ENCODE peak calls at places on chromosomes 12 and 14, in four cellular contexts. R is HCT116, V is Panc1, W is K562. M is an unnamed sample.

GRCh38 chr14:77027538-77028383 is 747 bp downstream of the IRF2BPL start:
- DNase-seq in W (peak; percentile 75), R (no peak), V (no peak), M (no peak)

GRCh38 chr14:35368993-35369392 is 35.6 kb downstream of the NFKBIA start:
- DNase-seq in V (no peak), W (no peak), R (no peak), M (no peak)

GRCh38 chr12:106080111-106080732 is 58.5 kb downstream of the NUAK1 start:
- DNase-seq in V (no peak), W (no peak), R (no peak), M (no peak)

GRCh38 chr12:105076098-105076497 is 8.2 kb downstream of the ALDH1L2 start:
- DNase-seq in V (no peak), R (no peak), W (no peak), M (no peak)

GRCh38 chr12:54371328-54372112 is 7.2 kb upstream of the GPR84 start:
- DNase-seq in W (no peak), V (no peak), R (no peak), M (no peak)

GRCh38 chr12:122282066-122282465 is 15.8 kb upstream of the VPS33A start:
- DNase-seq in R (no peak), W (no peak), V (no peak), M (no peak)

GRCh38 chr12:132955094-132955932 is 793 bp downstream of the ZNF605 start:
- DNase-seq in R (no peak), V (peak; percentile 8), W (peak; percentile 12), M (peak; percentile 61)

GRCh38 chr12:12999276-12999958 is 648 bp downstream of the HEBP1 start:
- DNase-seq in V (no peak), W (no peak), R (no peak), M (peak; percentile 36)

GRCh38 chr12:4030938-4031702 is 157.9 kb upstream of the PARP11 start:
- DNase-seq in V (peak; percentile 35), R (peak; percentile 86), W (peak; percentile 52), M (peak; percentile 55)

GRCh38 chr12:89319111-89319510 is 33.2 kb downstream of the DUSP6 start:
- DNase-seq in R (no peak), W (no peak), V (no peak), M (no peak)

GRCh38 chr12:30885321-30885720 is 41.2 kb upstream of the TSPAN11 start:
- DNase-seq in R (no peak), V (no peak), W (no peak), M (no peak)

GRCh38 chr14:85634205-85634604 is 104.3 kb downstream of the FLRT2 start:
- DNase-seq in W (no peak), V (no peak), R (no peak), M (no peak)

GRCh38 chr12:68675098-68675842 is 11.5 kb upstream of the NUP107 start:
- DNase-seq in R (no peak), V (no peak), W (peak; percentile 17), M (no peak)

GRCh38 chr14:61196792-61197191 is 84.3 kb downstream of the TMEM30B start:
- DNase-seq in V (no peak), R (no peak), W (no peak), M (peak; percentile 31)

GRCh38 chr12:90246673-90247072 is 538.0 kb upstream of the ATP2B1 start:
- DNase-seq in W (no peak), R (no peak), V (no peak), M (no peak)

GRCh38 chr12:56017181-56017580 is 3.7 kb upstream of the IKZF4 start:
- DNase-seq in W (no peak), R (no peak), V (no peak), M (no peak)

GRCh38 chr12:132196038-132196872 is 52.0 kb downstream of the NOC4L start:
- DNase-seq in R (no peak), V (no peak), W (no peak), M (no peak)

GRCh38 chr14:71193663-71194062 is 286.4 kb downstream of the PCNX1 start:
- DNase-seq in V (no peak), W (no peak), R (no peak), M (no peak)

GRCh38 chr12:45216297-45216982 is 545 bp downstream of the ANO6 start:
- DNase-seq in W (peak; percentile 62), R (no peak), V (no peak), M (peak; percentile 30)

GRCh38 chr14:92760524-92760805 is 12.0 kb upstream of the LGMN start:
- DNase-seq in V (no peak), R (peak; percentile 36), W (no peak), M (no peak)

GRCh38 chr12:48446372-48446771 is 26.0 kb upstream of the ANP32D start:
- DNase-seq in V (no peak), R (no peak), W (no peak), M (no peak)

GRCh38 chr14:90412058-90412457 is 15.2 kb downstream of the CALM1 start:
- DNase-seq in V (no peak), R (no peak), W (no peak), M (no peak)

GRCh38 chr14:36515896-36516718 is 3.9 kb downstream of the NKX2-1 start:
- DNase-seq in V (no peak), W (no peak), R (no peak), M (no peak)

GRCh38 chr12:71460318-71460717 is 20.7 kb downstream of the LGR5 start:
- DNase-seq in W (no peak), V (no peak), R (no peak), M (no peak)

GRCh38 chr12:26937443-26937862 is 328 bp downstream of the INTS13 start:
- DNase-seq in R (no peak), V (no peak), W (no peak), M (no peak)

GRCh38 chr12:26938660-26939185 is 453 bp downstream of the FGFR1OP2 start:
- DNase-seq in R (peak; percentile 3), V (no peak), W (peak; percentile 27), M (peak; percentile 35)

GRCh38 chr12:26936559-26937442 is 980 bp downstream of the INTS13 start:
- DNase-seq in R (no peak), W (no peak), V (no peak), M (no peak)

GRCh38 chr12:26939192-26939832 is 1.0 kb downstream of the FGFR1OP2 start:
- DNase-seq in V (no peak), R (no peak), W (no peak), M (no peak)

GRCh38 chr12:26937863-26938659 is at the start of the genes FGFR1OP2 and INTS13:
- DNase-seq in V (peak; percentile 98), W (peak; percentile 94), R (peak; percentile 97), M (peak; percentile 98)
- TF ChIP-seq TCF7L2 in V (no peak), W (no peak), R (peak; percentile 6), M (no peak)

GRCh38 chr14:56514663-56515371 is 64.8 kb upstream of the TMEM260 start:
- DNase-seq in W (peak; percentile 6), R (no peak), V (no peak), M (no peak)
- TF ChIP-seq TCF7L2 in W (no peak), R (no peak), V (no peak), M (no peak)

GRCh38 chr14:68139466-68140110 is 320.0 kb downstream of the RAD51B start:
- DNase-seq in W (no peak), V (no peak), R (no peak), M (no peak)

GRCh38 chr14:68140111-68140741 is 320.6 kb downstream of the RAD51B start:
- DNase-seq in V (peak; percentile 93), W (no peak), R (peak; percentile 95), M (peak; percentile 64)

GRCh38 chr14:68135566-68135965 is 316.0 kb downstream of the RAD51B start:
- DNase-seq in R (no peak), V (no peak), W (no peak), M (no peak)

GRCh38 chr14:68140801-68141200 is 321.2 kb downstream of the RAD51B start:
- DNase-seq in V (no peak), W (no peak), R (no peak), M (no peak)

GRCh38 chr14:68137704-68138619 is 318.4 kb downstream of the RAD51B start:
- DNase-seq in R (peak; percentile 84), W (no peak), V (peak; percentile 87), M (peak; percentile 77)
- TF ChIP-seq TCF7L2 in R (no peak), W (no peak), V (no peak), M (no peak)

GRCh38 chr14:53409974-53410373 is 256.9 kb upstream of the DDHD1 start:
- DNase-seq in W (no peak), V (no peak), R (no peak), M (no peak)
- TF ChIP-seq TCF7L2 in W (no peak), V (no peak), R (no peak), M (no peak)

GRCh38 chr14:100585448-100586152 is 1.6 kb downstream of the BEGAIN start:
- DNase-seq in V (no peak), W (no peak), R (no peak), M (no peak)

GRCh38 chr14:100587763-100588411 is 670 bp upstream of the BEGAIN start:
- DNase-seq in R (no peak), W (no peak), V (no peak), M (no peak)

GRCh38 chr14:100587248-100587762 is at the start of gene BEGAIN:
- DNase-seq in R (no peak), V (no peak), W (peak; percentile 84), M (no peak)

GRCh38 chr14:100586153-100586519 is 1.1 kb downstream of the BEGAIN start:
- DNase-seq in W (peak; percentile 27), V (no peak), R (no peak), M (no peak)

GRCh38 chr14:100586520-100587247 is 533 bp downstream of the BEGAIN start:
- DNase-seq in R (peak; percentile 67), V (no peak), W (no peak), M (no peak)
- TF ChIP-seq TCF7L2 in R (no peak), V (no peak), W (no peak), M (no peak)

DNA sequence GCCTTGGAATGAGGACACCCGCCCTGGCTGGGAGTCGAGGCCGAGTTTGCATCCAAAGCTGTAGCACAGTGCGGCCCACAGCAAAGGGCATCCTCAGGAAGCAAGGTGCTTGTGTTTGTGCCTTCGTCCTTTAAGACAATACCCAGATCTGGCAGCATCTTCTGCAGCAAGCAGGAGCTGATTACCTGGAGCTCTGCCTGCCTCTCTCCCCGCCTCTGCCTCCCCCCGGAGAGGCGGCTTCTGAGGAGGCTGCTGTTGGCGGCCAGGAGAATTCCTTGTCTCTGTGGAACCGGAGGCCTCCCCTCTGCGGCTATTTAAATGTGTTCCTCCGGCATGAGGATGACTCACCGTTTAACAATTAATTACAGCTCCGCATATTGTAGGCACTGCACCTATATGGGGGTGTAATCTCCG is 145.3 kb downstream of the CACNA1C start:
- DNase-seq in W (no peak), V (no peak), R (peak; percentile 42), M (no peak)
- TF ChIP-seq TCF7L2 in W (no peak), V (no peak), R (no peak), M (no peak)